ENCODE peak calls at places on chromosomes 16 and 17, in four cellular contexts. Y, E, H and R are unnamed samples. For H3K36me3, the result is how much of the 10 kb centered on the place peaks cover.

GRCh38 chr17:31095239-31096105 is 695 bp downstream of the NF1 start:
- DNase-seq in Y (peak), E (peak), H (peak), R (no peak)

GRCh38 chr16:87561200-87562105 is 40.9 kb upstream of the JPH3 start:
- DNase-seq in Y (no peak), E (no peak), H (no peak), R (no peak)

GRCh38 chr17:52026075-52026474 is 132.4 kb downstream of the CA10 start:
- DNase-seq in Y (no peak), E (no peak), H (no peak), R (no peak)

GRCh38 chr16:4426021-4426684 is 485 bp downstream of the DNAJA3 start:
- DNase-seq in Y (no peak), E (no peak), H (no peak), R (no peak)

GRCh38 chr17:75909051-75909811 is 4.5 kb upstream of the MRPL38 start:
- DNase-seq in Y (peak), E (no peak), H (no peak), R (no peak)

GRCh38 chr16:25366078-25366477 is 108.4 kb upstream of the ZKSCAN2 start:
- DNase-seq in Y (no peak), E (no peak), H (no peak), R (no peak)

GRCh38 chr16:29675811-29676643 is 3.0 kb upstream of the QPRT start:
- DNase-seq in Y (no peak), E (no peak), H (no peak), R (no peak)

GRCh38 chr16:47017636-47018035 is 44.2 kb upstream of the DNAJA2 start:
- DNase-seq in Y (no peak), E (no peak), H (no peak), R (no peak)

GRCh38 chr16:66503030-66503429 is 46.9 kb downstream of the TK2 start:
- DNase-seq in Y (no peak), E (peak), H (peak), R (no peak)

GRCh38 chr17:46013502-46014165 is 14.6 kb downstream of the STH start:
- DNase-seq in Y (no peak), E (no peak), H (no peak), R (peak)

GRCh38 chr17:64627797-64628196 is 34.3 kb downstream of the SMURF2 start:
- DNase-seq in Y (no peak), E (no peak), H (no peak), R (no peak)

GRCh38 chr16:85475233-85475632 is 137.9 kb upstream of the GSE1 start:
- DNase-seq in Y (no peak), E (no peak), H (no peak), R (no peak)

GRCh38 chr16:90031186-90031930 is 12.1 kb upstream of the DBNDD1 start:
- DNase-seq in Y (no peak), E (no peak), H (no peak), R (no peak)

DNA sequence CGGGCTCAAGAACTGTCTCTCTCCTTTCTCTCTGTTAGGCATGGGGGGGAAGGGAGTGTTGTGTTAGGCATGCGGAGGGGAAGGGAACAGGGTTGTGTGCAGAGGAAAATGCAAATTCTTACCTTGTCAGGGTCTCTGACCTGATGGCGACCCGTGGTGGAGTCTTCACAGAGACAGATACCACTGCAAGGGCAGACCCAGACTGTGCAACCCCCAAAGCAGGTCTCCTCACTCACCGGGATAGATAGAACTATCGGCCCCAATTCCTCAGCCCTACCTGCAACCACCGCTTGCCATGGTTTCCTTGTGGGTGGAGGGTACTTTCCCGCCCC is 9.6 kb upstream of the MPP2 start:
- DNase-seq in Y (no peak), E (no peak), H (no peak), R (no peak)
- H3K4me3 ChIP-seq in Y (peak), E (peak), H (peak), R (no peak)

GRCh38 chr16:56988948-56989945 is at the start of gene NLRC5:
- DNase-seq in Y (peak), E (peak), H (peak), R (no peak)

GRCh38 chr16:56987692-56988091 is 1.7 kb upstream of the NLRC5 start:
- DNase-seq in Y (no peak), E (no peak), H (no peak), R (no peak)

GRCh38 chr16:56986361-56986760 is 3.0 kb upstream of the NLRC5 start:
- DNase-seq in Y (no peak), E (no peak), H (no peak), R (no peak)

GRCh38 chr16:56989988-56990387 is 631 bp downstream of the NLRC5 start:
- DNase-seq in Y (no peak), E (no peak), H (no peak), R (no peak)

GRCh38 chr16:56988161-56988947 is 1.0 kb upstream of the NLRC5 start:
- DNase-seq in Y (no peak), E (no peak), H (no peak), R (no peak)
- TF ChIP-seq CTCF in Y (no peak), E (no peak), H (no peak), R (no peak)

GRCh38 chr16:18800674-18801196 is 614 bp downstream of the ARL6IP1 start:
- DNase-seq in Y (no peak), E (no peak), H (no peak), R (no peak)

GRCh38 chr16:18799500-18799899 is 1.8 kb downstream of the ARL6IP1 start:
- DNase-seq in Y (no peak), E (no peak), H (no peak), R (no peak)

GRCh38 chr16:18801197-18801972 is at the start of gene ARL6IP1:
- DNase-seq in Y (peak), E (peak), H (peak), R (peak)

GRCh38 chr16:18796377-18796776 is 5.0 kb downstream of the ARL6IP1 start:
- DNase-seq in Y (no peak), E (no peak), H (no peak), R (no peak)

DNA sequence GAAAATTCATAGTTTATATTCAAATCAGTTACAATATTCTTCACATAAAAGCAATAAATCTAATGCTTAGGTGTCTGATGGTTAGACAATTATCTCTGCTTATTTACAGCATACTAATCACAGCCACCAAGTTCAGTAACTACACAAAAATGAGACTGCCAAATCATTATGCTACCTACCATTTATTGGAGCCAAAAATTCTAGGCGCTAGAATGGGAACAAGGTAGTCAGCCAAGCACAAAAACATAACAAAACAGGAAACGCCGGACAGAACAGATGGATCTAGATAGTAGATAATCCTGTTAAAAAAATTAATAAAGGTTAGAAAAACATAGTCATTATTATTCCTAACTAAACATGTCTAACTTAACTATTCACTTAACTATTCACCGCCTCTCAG is 3.6 kb downstream of the ARL6IP1 start:
- DNase-seq in Y (no peak), E (no peak), H (no peak), R (no peak)
- H3K36me3 ChIP-seq in Y (under half), E (half or more), H (under half), R (under half)

GRCh38 chr17:82219083-82219482 is 6.4 kb upstream of the CCDC57 start:
- DNase-seq in Y (no peak), E (no peak), H (no peak), R (no peak)
- H3K4me3 ChIP-seq in Y (no peak), E (no peak), H (no peak), R (no peak)

GRCh38 chr17:72778161-72779151 is 314.0 kb downstream of the SLC39A11 start:
- DNase-seq in Y (no peak), E (no peak), H (no peak), R (no peak)
- TF ChIP-seq CTCF in Y (no peak), E (no peak), H (no peak), R (no peak)

GRCh38 chr17:82831041-82831817 is 8.6 kb downstream of the ZNF750 start:
- DNase-seq in Y (no peak), E (no peak), H (no peak), R (no peak)
- H3K36me3 ChIP-seq in Y (under half), E (under half), H (under half), R (under half)

DNA sequence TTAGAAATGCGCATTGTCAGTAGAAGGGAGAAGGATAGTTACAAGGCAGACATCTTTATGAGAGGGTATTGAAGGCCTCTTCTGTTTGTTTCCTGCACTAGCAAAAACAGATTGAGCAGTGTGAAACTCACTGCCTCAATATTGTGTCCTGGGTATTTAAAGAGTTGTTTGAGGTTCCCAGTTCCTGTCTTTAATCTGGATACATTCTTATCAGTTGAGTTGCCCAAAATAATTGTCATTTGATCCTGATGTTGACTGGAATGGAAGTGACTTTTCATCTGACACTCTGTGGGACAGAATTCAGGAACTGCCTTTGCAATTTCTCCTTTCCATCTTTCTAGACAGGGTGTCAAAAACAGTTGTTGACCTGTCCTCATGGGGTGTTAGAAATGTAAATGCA is 1.7 kb downstream of the ATP6V0A1 start:
- DNase-seq in Y (no peak), E (no peak), H (no peak), R (no peak)
- H3K4me3 ChIP-seq in Y (peak), E (peak), H (peak), R (peak)

GRCh38 chr16:31458835-31459721 is at the start of gene ARMC5:
- DNase-seq in Y (peak), E (peak), H (peak), R (peak)
- TF ChIP-seq CTCF in Y (peak), E (peak), H (peak), R (peak)

GRCh38 chr17:35894206-35894605 is 14.0 kb upstream of the CCL5 start:
- DNase-seq in Y (no peak), E (no peak), H (no peak), R (no peak)
- H3K36me3 ChIP-seq in Y (under half), E (under half), H (under half), R (under half)

DNA sequence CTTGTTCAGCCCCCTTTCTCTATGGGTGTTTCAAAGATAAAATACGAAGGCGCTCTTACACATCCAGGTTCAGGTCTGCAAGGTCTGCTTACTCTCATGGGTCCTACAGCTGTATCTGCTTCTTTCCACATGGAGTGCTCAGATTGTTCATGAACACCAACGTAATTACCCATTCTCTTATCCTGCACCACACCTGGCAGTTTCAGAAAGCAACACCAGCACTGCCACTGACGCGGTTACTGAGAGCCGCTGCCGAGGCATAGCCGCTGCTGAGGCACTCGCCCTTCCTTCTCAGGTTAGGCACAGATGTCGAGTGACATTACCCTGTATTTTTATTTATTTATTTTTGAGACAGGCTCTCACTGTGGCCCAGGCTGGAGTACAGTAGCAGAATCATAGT is 147.1 kb downstream of the RPTOR start:
- DNase-seq in Y (no peak), E (no peak), H (no peak), R (no peak)
- H3K4me3 ChIP-seq in Y (no peak), E (no peak), H (no peak), R (no peak)